ENCODE peak calls at places on chromosomes 7 and 10, in eight cellular contexts. One of them, this sample, is unnamed.
A peak's percentile ranks its signal among the peaks of the same experiment; 100 is the strongest.

GRCh38 chr10:104273899-104274575 is 5.1 kb downstream of the GSTO2 start:
- DNase-seq in GM12878: no peak
- DNase-seq in thyroid gland: no peak
- DNase-seq in Panc1: no peak
- DNase-seq in IMR-90: no peak
- DNase-seq in uterus: no peak
- DNase-seq in PC-3: no peak
- DNase-seq in heart right ventricle: no peak
- DNase-seq in this sample: no peak

GRCh38 chr10:130003166-130003565 is 39.1 kb upstream of the EBF3 start:
- DNase-seq in heart right ventricle: no peak
- DNase-seq in GM12878: no peak
- DNase-seq in Panc1: no peak
- DNase-seq in IMR-90: no peak
- DNase-seq in thyroid gland: no peak
- DNase-seq in PC-3: no peak
- DNase-seq in uterus: no peak
- DNase-seq in this sample: peak; percentile 40

GRCh38 chr10:129531969-129532660 is 65.1 kb downstream of the MGMT start:
- DNase-seq in PC-3: no peak
- DNase-seq in Panc1: no peak
- DNase-seq in uterus: no peak
- DNase-seq in GM12878: no peak
- DNase-seq in heart right ventricle: no peak
- DNase-seq in IMR-90: no peak
- DNase-seq in thyroid gland: no peak
- DNase-seq in this sample: no peak

GRCh38 chr7:82729172-82730030 is 285.8 kb upstream of the CACNA2D1 start:
- DNase-seq in uterus: no peak
- DNase-seq in heart right ventricle: no peak
- DNase-seq in thyroid gland: peak; percentile 12
- DNase-seq in GM12878: no peak
- DNase-seq in PC-3: peak; percentile 76
- DNase-seq in IMR-90: peak; percentile 60
- DNase-seq in Panc1: peak; percentile 33
- DNase-seq in this sample: no peak

GRCh38 chr7:32406386-32406785 is 83.8 kb downstream of the LSM5 start:
- DNase-seq in thyroid gland: no peak
- DNase-seq in Panc1: no peak
- DNase-seq in uterus: no peak
- DNase-seq in GM12878: no peak
- DNase-seq in heart right ventricle: no peak
- DNase-seq in IMR-90: no peak
- DNase-seq in PC-3: no peak
- DNase-seq in this sample: no peak

GRCh38 chr7:37255327-37255944 is 193.2 kb downstream of the ELMO1 start:
- DNase-seq in GM12878: no peak
- DNase-seq in uterus: no peak
- DNase-seq in PC-3: no peak
- DNase-seq in heart right ventricle: no peak
- DNase-seq in IMR-90: no peak
- DNase-seq in Panc1: no peak
- DNase-seq in thyroid gland: no peak
- DNase-seq in this sample: no peak

GRCh38 chr7:7190142-7190541 is 7.8 kb downstream of the C1GALT1 start:
- DNase-seq in Panc1: no peak
- DNase-seq in GM12878: no peak
- DNase-seq in IMR-90: peak; percentile 74
- DNase-seq in PC-3: no peak
- DNase-seq in uterus: no peak
- DNase-seq in thyroid gland: no peak
- DNase-seq in heart right ventricle: no peak
- DNase-seq in this sample: no peak

GRCh38 chr7:136585954-136586670 is 282.3 kb upstream of the CHRM2 start:
- DNase-seq in heart right ventricle: no peak
- DNase-seq in GM12878: no peak
- DNase-seq in PC-3: no peak
- DNase-seq in thyroid gland: no peak
- DNase-seq in IMR-90: no peak
- DNase-seq in uterus: no peak
- DNase-seq in Panc1: no peak
- DNase-seq in this sample: no peak

GRCh38 chr7:38746438-38746837 is 115.3 kb upstream of the AMPH start:
- DNase-seq in IMR-90: no peak
- DNase-seq in uterus: no peak
- DNase-seq in PC-3: no peak
- DNase-seq in heart right ventricle: no peak
- DNase-seq in GM12878: no peak
- DNase-seq in Panc1: no peak
- DNase-seq in thyroid gland: no peak
- DNase-seq in this sample: no peak

GRCh38 chr7:54705436-54705835 is 53.6 kb downstream of the SEC61G start:
- DNase-seq in PC-3: peak; percentile 67
- DNase-seq in heart right ventricle: no peak
- DNase-seq in uterus: no peak
- DNase-seq in Panc1: no peak
- DNase-seq in GM12878: peak; percentile 33
- DNase-seq in IMR-90: peak; percentile 37
- DNase-seq in thyroid gland: no peak
- DNase-seq in this sample: no peak

GRCh38 chr7:87435546-87435945 is 39.9 kb downstream of the ABCB4 start:
- DNase-seq in Panc1: no peak
- DNase-seq in uterus: no peak
- DNase-seq in IMR-90: peak; percentile 13
- DNase-seq in GM12878: no peak
- DNase-seq in heart right ventricle: no peak
- DNase-seq in thyroid gland: no peak
- DNase-seq in PC-3: peak; percentile 55
- DNase-seq in this sample: no peak

GRCh38 chr10:5692476-5693358 is 8.1 kb downstream of the TASOR2 start:
- DNase-seq in uterus: peak; percentile 27
- DNase-seq in GM12878: peak; percentile 32
- DNase-seq in PC-3: no peak
- DNase-seq in thyroid gland: peak; percentile 77
- DNase-seq in IMR-90: peak; percentile 19
- DNase-seq in Panc1: no peak
- DNase-seq in heart right ventricle: peak; percentile 23
- DNase-seq in this sample: no peak

GRCh38 chr7:47480576-47481538 is 101.1 kb downstream of the TNS3 start:
- DNase-seq in GM12878: peak; percentile 31
- DNase-seq in heart right ventricle: no peak
- DNase-seq in uterus: no peak
- DNase-seq in Panc1: no peak
- DNase-seq in IMR-90: no peak
- DNase-seq in thyroid gland: no peak
- DNase-seq in PC-3: no peak
- DNase-seq in this sample: no peak

GRCh38 chr7:47478926-47479791 is 102.8 kb downstream of the TNS3 start:
- DNase-seq in GM12878: no peak
- DNase-seq in Panc1: no peak
- DNase-seq in uterus: no peak
- DNase-seq in IMR-90: no peak
- DNase-seq in heart right ventricle: no peak
- DNase-seq in PC-3: no peak
- DNase-seq in thyroid gland: no peak
- DNase-seq in this sample: no peak

GRCh38 chr7:47481656-47482012 is 100.3 kb downstream of the TNS3 start:
- DNase-seq in heart right ventricle: no peak
- DNase-seq in GM12878: no peak
- DNase-seq in Panc1: no peak
- DNase-seq in PC-3: no peak
- DNase-seq in uterus: no peak
- DNase-seq in thyroid gland: no peak
- DNase-seq in IMR-90: no peak
- DNase-seq in this sample: no peak

GRCh38 chr7:47478017-47478344 is 103.9 kb downstream of the TNS3 start:
- DNase-seq in Panc1: no peak
- DNase-seq in IMR-90: peak; percentile 59
- DNase-seq in uterus: no peak
- DNase-seq in thyroid gland: peak; percentile 75
- DNase-seq in GM12878: no peak
- DNase-seq in heart right ventricle: no peak
- DNase-seq in PC-3: no peak
- DNase-seq in this sample: no peak

DNA sequence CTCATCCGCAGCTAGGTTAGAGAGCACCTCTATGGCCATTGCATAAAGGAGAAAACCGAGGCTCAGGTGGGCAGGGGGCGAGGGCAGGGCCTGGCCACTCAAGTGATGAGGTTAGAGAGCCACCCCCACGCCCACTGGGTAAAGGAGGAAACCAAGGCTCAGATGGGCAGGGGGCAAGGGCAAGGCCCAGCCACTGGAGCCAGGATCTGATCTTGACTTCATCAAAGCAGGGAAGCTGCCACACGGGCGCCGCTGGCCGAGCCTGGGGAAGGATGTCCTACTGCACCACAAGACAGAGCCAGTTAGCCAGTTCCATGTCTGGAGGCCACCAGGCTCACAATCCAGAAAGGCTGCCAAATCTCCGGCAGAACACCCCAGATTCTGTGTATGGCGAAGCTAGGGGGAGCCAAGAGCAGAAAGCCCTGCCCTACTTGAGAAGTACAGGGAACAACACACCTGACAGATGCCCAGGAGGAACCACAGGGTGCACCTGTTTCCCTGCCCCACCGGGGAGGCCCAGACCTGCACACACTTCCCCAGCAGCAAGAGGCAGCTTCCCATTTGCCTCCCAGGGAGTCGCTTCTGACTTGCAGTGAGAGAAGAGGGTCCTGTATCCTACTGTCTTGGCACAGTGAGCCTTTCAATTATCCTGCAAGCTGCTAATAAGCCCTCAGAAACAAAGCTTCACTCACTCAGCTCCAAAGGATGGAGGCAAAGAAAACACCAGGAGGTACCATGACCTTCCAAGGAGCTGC is 101.9 kb downstream of the TNS3 start:
- DNase-seq in IMR-90: no peak
- DNase-seq in GM12878: no peak
- DNase-seq in heart right ventricle: no peak
- DNase-seq in thyroid gland: no peak
- DNase-seq in uterus: no peak
- DNase-seq in PC-3: no peak
- DNase-seq in Panc1: no peak
- DNase-seq in this sample: no peak
- H3K4me1 ChIP-seq in IMR-90: peaks cover 58% of the 10 kb centered on the region
- H3K4me1 ChIP-seq in GM12878: peaks cover 37% of the 10 kb centered on the region
- H3K4me1 ChIP-seq in heart right ventricle: peaks cover 90% of the 10 kb centered on the region
- H3K4me1 ChIP-seq in thyroid gland: peaks cover 78% of the 10 kb centered on the region
- H3K4me1 ChIP-seq in uterus: no peaks in the 10 kb centered on the region
- H3K4me1 ChIP-seq in PC-3: peaks cover 44% of the 10 kb centered on the region
- H3K4me1 ChIP-seq in Panc1: peaks cover 88% of the 10 kb centered on the region
- H3K4me1 ChIP-seq in this sample: peaks cover 73% of the 10 kb centered on the region

DNA sequence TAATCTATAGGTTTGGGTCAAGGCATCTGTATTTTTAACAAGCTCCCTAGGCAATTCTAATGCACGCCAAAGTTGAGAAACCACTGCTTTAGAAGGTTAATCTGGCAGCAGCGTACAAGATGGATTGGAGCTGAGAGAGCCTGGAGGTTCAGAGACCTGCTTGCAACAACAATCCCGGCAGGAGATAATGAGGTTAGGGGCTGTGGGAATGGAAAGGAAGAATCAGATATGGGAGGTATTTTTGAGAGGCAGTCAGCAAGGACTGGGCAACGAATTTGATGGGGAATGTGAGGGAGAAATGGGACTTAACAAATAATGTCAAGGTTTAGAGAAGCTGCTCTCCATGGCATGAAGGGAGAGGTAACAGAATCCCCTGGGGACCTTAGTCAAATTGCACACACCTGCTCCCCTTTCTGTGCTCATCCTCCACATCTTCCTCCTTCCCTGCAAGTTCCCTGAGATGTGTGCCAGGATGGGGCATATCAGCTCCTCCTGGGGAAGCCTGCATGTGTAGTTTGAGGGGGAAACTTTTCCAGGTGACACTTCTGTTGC is 731.0 kb upstream of the GALNT17 start:
- DNase-seq in GM12878: no peak
- DNase-seq in heart right ventricle: no peak
- DNase-seq in uterus: no peak
- DNase-seq in IMR-90: no peak
- DNase-seq in thyroid gland: no peak
- DNase-seq in Panc1: no peak
- DNase-seq in PC-3: no peak
- DNase-seq in this sample: no peak
- H3K27ac ChIP-seq in GM12878: no peak overlapping the region
- H3K27ac ChIP-seq in heart right ventricle: no peak overlapping the region
- H3K27ac ChIP-seq in uterus: no peak overlapping the region
- H3K27ac ChIP-seq in IMR-90: no peak overlapping the region
- H3K27ac ChIP-seq in thyroid gland: no peak overlapping the region
- H3K27ac ChIP-seq in Panc1: no peak overlapping the region
- H3K27ac ChIP-seq in PC-3: no peak overlapping the region
- H3K27ac ChIP-seq in this sample: no peak overlapping the region

DNA sequence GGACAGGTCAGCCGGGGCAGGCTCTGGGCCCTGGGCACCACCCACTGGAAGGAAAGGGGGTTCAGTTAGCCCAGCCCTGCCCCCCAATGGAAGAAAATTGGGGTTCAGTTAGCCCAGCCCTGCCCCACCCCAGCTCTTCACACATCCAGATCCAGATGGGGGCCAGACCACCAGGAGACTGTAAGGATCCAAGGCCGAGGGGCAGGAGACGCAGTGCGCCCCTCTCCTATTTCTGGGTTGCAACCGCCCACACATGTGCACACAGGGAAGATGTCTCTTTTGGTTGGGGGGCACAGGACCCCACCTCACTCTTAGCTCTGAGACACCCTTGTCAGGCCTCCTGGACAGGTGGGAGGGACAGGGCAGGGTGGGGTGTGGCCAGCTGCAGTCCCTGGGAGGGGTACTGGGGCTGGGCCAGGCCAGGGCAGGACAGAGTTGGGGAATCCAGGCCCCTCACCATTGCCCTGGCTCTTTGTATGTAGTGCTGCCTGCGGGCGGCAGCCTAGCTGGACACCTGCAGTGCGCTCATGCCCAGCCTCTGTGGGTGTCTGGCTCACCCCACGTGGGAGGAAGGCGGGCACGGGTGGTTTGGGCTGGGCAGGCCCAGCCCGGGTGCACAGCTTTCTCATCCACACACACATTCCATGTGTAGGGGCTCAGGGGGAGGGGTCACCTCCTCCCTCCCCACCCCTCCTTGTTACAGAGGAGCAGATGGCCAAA is 141.2 kb downstream of the LHPP start:
- DNase-seq in GM12878: no peak
- DNase-seq in PC-3: no peak
- DNase-seq in thyroid gland: peak; percentile 41
- DNase-seq in Panc1: no peak
- DNase-seq in IMR-90: no peak
- DNase-seq in uterus: no peak
- DNase-seq in heart right ventricle: no peak
- DNase-seq in this sample: no peak
- H3K4me1 ChIP-seq in GM12878: peaks cover 7% of the 10 kb centered on the region
- H3K4me1 ChIP-seq in PC-3: no peaks in the 10 kb centered on the region
- H3K4me1 ChIP-seq in thyroid gland: peaks cover 25% of the 10 kb centered on the region
- H3K4me1 ChIP-seq in Panc1: no peaks in the 10 kb centered on the region
- H3K4me1 ChIP-seq in IMR-90: no peaks in the 10 kb centered on the region
- H3K4me1 ChIP-seq in uterus: no peaks in the 10 kb centered on the region
- H3K4me1 ChIP-seq in heart right ventricle: no peaks in the 10 kb centered on the region
- H3K4me1 ChIP-seq in this sample: no peaks in the 10 kb centered on the region

DNA sequence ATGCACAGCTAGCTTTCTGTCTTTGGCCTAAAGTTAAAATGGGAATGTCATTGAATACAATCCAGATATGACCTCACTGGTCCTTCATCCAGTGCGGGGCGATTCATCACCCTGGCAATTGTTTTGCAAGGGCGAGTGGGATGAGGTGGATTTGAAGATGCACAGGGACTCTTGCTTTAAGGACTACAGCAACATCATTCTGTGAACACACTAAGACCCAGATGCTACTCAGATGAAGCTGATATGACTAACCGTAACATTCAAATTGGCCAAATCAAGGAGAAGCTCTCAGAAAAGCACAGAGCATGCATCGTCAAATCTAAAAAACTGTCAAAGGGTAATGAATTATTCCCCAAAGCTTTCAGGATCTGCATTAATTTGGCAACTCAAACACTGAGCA is 12.8 kb downstream of the CPA1 start:
- DNase-seq in Panc1: no peak
- DNase-seq in IMR-90: peak; percentile 80
- DNase-seq in heart right ventricle: no peak
- DNase-seq in GM12878: no peak
- DNase-seq in PC-3: no peak
- DNase-seq in uterus: peak; percentile 74
- DNase-seq in thyroid gland: no peak
- DNase-seq in this sample: peak; percentile 61
- H3K27ac ChIP-seq in Panc1: no peak overlapping the region
- H3K27ac ChIP-seq in IMR-90: peak overlapping the region; percentile 25
- H3K27ac ChIP-seq in heart right ventricle: no peak overlapping the region
- H3K27ac ChIP-seq in GM12878: no peak overlapping the region
- H3K27ac ChIP-seq in PC-3: no peak overlapping the region
- H3K27ac ChIP-seq in uterus: peak overlapping the region; percentile 82
- H3K27ac ChIP-seq in thyroid gland: no peak overlapping the region
- H3K27ac ChIP-seq in this sample: no peak overlapping the region

This sample was measured in right atrium auricular region.